ENCODE peak calls at places on chromosome 16, in six cellular contexts. U is T-helper 1 cell, V is NCI-H1048, L is progenitor cell of endocrine pancreas, O is T follicular helper cell, Z is neural crest cell. A is an unnamed sample.

GRCh38 chr16:69479806-69480205 is 55.4 kb downstream of the CYB5B start:
- DNase-seq in Z (no peak), V (no peak), L (no peak), U (no peak), O (no peak), A (no peak)

GRCh38 chr16:15898654-15899053 is 10.3 kb upstream of the CEP20 start:
- DNase-seq in V (no peak), U (no peak), Z (no peak), O (no peak), L (no peak), A (no peak)

GRCh38 chr16:2511128-2511785 is 2.5 kb upstream of the ATP6V0C start:
- DNase-seq in Z (no peak), O (no peak), U (no peak), V (no peak), L (no peak), A (no peak)

GRCh38 chr16:89599902-89600301 is 13.5 kb upstream of the DPEP1 start:
- DNase-seq in Z (no peak), V (no peak), U (no peak), O (no peak), L (no peak), A (no peak)

GRCh38 chr16:11833951-11834695 is 17.2 kb downstream of the RSL1D1 start:
- DNase-seq in O (no peak), Z (no peak), L (no peak), U (no peak), V (no peak), A (no peak)

GRCh38 chr16:49701867-49702494 is 153.9 kb downstream of the ZNF423 start:
- DNase-seq in Z (peak), L (no peak), U (no peak), V (no peak), O (no peak), A (no peak)

GRCh38 chr16:14284930-14285541 is 213.9 kb downstream of the MRTFB start:
- DNase-seq in L (no peak), U (peak), Z (no peak), V (no peak), O (no peak), A (peak)

GRCh38 chr16:57690782-57691471 is 3.7 kb upstream of the DRC7 start:
- DNase-seq in V (no peak), U (no peak), L (no peak), O (no peak), Z (no peak), A (no peak)

GRCh38 chr16:1708768-1709180 is 2.8 kb downstream of the MAPK8IP3 start:
- DNase-seq in U (no peak), O (no peak), Z (no peak), V (no peak), L (no peak), A (no peak)

GRCh38 chr16:84478172-84478948 is 26.1 kb downstream of the MEAK7 start:
- DNase-seq in V (no peak), Z (no peak), L (no peak), U (no peak), O (no peak), A (no peak)

GRCh38 chr16:53948734-53949430 is 244.9 kb downstream of the FTO start:
- DNase-seq in O (no peak), V (no peak), Z (no peak), U (no peak), L (no peak), A (no peak)

GRCh38 chr16:69114346-69114975 is 9.0 kb downstream of the HAS3 start:
- DNase-seq in V (no peak), L (no peak), U (no peak), O (no peak), Z (no peak), A (no peak)

GRCh38 chr16:83714286-83714685 is 93.5 kb upstream of the HSBP1 start:
- DNase-seq in U (no peak), L (no peak), V (no peak), O (no peak), Z (no peak), A (no peak)

GRCh38 chr16:71882505-71883192 is 1.3 kb downstream of the ZNF821 start:
- DNase-seq in V (no peak), L (peak), Z (peak), U (peak), O (peak), A (peak)

GRCh38 chr16:72474511-72475123 is 302.7 kb upstream of the PMFBP1 start:
- DNase-seq in L (no peak), Z (no peak), O (no peak), U (peak), V (no peak), A (no peak)

GRCh38 chr16:8675183-8676159 is 1.1 kb downstream of the ABAT start:
- DNase-seq in Z (no peak), O (peak), L (no peak), V (no peak), U (peak), A (peak)

GRCh38 chr16:73028721-73029361 is 19.1 kb downstream of the ZFHX3 start:
- DNase-seq in L (no peak), U (no peak), Z (no peak), O (no peak), V (peak), A (no peak)

GRCh38 chr16:88049561-88050545 is 98.6 kb downstream of the BANP start:
- DNase-seq in Z (no peak), O (no peak), V (no peak), U (no peak), L (no peak), A (no peak)

GRCh38 chr16:49620158-49620867 is 235.6 kb downstream of the ZNF423 start:
- DNase-seq in O (no peak), V (no peak), U (no peak), L (no peak), Z (no peak), A (no peak)

GRCh38 chr16:1154887-1155331 is 2.0 kb downstream of the CACNA1H start:
- DNase-seq in Z (no peak), L (no peak), O (no peak), V (no peak), U (no peak), A (no peak)

GRCh38 chr16:53415504-53415903 is 18.8 kb upstream of the RBL2 start:
- DNase-seq in U (no peak), Z (no peak), L (no peak), V (no peak), O (no peak), A (no peak)

GRCh38 chr16:57147381-57148191 is 38.3 kb downstream of the PSME3IP1 start:
- DNase-seq in U (no peak), Z (no peak), O (no peak), V (no peak), L (no peak), A (no peak)

GRCh38 chr16:85963746-85964370 is 64.9 kb downstream of the IRF8 start:
- DNase-seq in U (no peak), Z (no peak), L (no peak), V (no peak), O (no peak), A (no peak)

GRCh38 chr16:73020409-73020884 is 27.5 kb downstream of the ZFHX3 start:
- DNase-seq in Z (no peak), L (no peak), U (no peak), O (no peak), V (no peak), A (no peak)